ENCODE peak calls at places on chromosomes 16 and 17, in ten cellular contexts. I is stimulated activated CD4-positive, alpha-beta T cell treated with anti-CD3 and anti-CD28 coated beads, Interleukin-2, amount 100 ng/mL, for 48 hours; D is SIG-M5; J is activated naive CD4-positive, alpha-beta T cell; P is stimulated activated naive CD4-positive, alpha-beta T cell; X is NCI-H748 treated with DMSO at 0.1 percent for 48 hours; V is hippocampal formation; F is NCI-H1048; T is erythroblast; E is activated CD4-positive, CD25-positive, alpha-beta regulatory T cell. A is an unnamed sample.

GRCh38 chr17:65278050-65278819 is 141.1 kb downstream of the RGS9 start:
- DNase-seq in J (no peak), I (peak), E (no peak), T (no peak), P (no peak), F (no peak), X (peak), D (no peak), V (peak), A (no peak)

GRCh38 chr17:32015245-32016013 is 8.2 kb downstream of the LRRC37B start:
- DNase-seq in I (no peak), X (peak), F (no peak), V (no peak), D (no peak), E (no peak), P (no peak), T (no peak), J (no peak), A (peak)

GRCh38 chr17:2090210-2090641 is 35.3 kb downstream of the HIC1 start:
- DNase-seq in X (no peak), E (no peak), F (no peak), V (no peak), J (no peak), D (no peak), P (no peak), T (no peak), I (no peak), A (no peak)

GRCh38 chr17:65018612-65019290 is 37.8 kb downstream of the GNA13 start:
- DNase-seq in P (no peak), I (no peak), T (no peak), F (no peak), D (no peak), V (no peak), X (no peak), E (no peak), J (no peak), A (no peak)

GRCh38 chr17:8151641-8152111 is 528 bp downstream of the PER1 start:
- DNase-seq in T (peak), D (no peak), F (no peak), E (no peak), P (peak), V (peak), I (no peak), X (no peak), J (no peak), A (no peak)

GRCh38 chr16:67268136-67268579 is 11.2 kb upstream of the PLEKHG4 start:
- DNase-seq in P (no peak), E (no peak), I (no peak), F (no peak), V (no peak), X (no peak), T (peak), J (no peak), D (no peak), A (no peak)

GRCh38 chr16:53744449-53744848 is 40.5 kb downstream of the FTO start:
- DNase-seq in F (no peak), T (no peak), I (no peak), P (peak), J (no peak), E (no peak), V (no peak), X (no peak), D (no peak), A (no peak)

GRCh38 chr17:28385037-28385797 is 13.7 kb downstream of the SARM1 start:
- DNase-seq in I (no peak), F (no peak), P (peak), E (no peak), X (no peak), D (no peak), T (no peak), J (no peak), V (no peak), A (no peak)

GRCh38 chr16:30783280-30784109 is 3.5 kb downstream of the ZNF629 start:
- DNase-seq in P (no peak), T (no peak), J (no peak), I (no peak), V (no peak), E (no peak), D (no peak), F (no peak), X (no peak), A (no peak)

GRCh38 chr17:28700830-28701492 is 10.7 kb downstream of the PROCA1 start:
- DNase-seq in X (no peak), I (no peak), V (no peak), D (no peak), J (no peak), F (no peak), E (no peak), T (no peak), P (no peak), A (no peak)

GRCh38 chr17:32449963-32450362 is 5.7 kb downstream of the PSMD11 start:
- DNase-seq in X (no peak), T (no peak), F (no peak), D (no peak), J (no peak), P (no peak), I (no peak), V (no peak), E (no peak), A (no peak)

GRCh38 chr17:69539781-69540319 is 125.4 kb downstream of the MAP2K6 start:
- DNase-seq in X (peak), F (no peak), T (no peak), J (no peak), P (no peak), I (no peak), E (no peak), V (no peak), D (no peak), A (no peak)

GRCh38 chr16:87248704-87249103 is 68.5 kb downstream of the C16orf95 start:
- DNase-seq in F (no peak), J (no peak), X (no peak), I (no peak), T (no peak), E (no peak), P (no peak), D (no peak), V (no peak), A (no peak)